ENCODE peak calls at places on chromosomes 16 and 17, in four cellular contexts. One of them, this sample, is unnamed.
A peak's percentile ranks its signal among the peaks of the same experiment; 100 is the strongest.

GRCh38 chr17:7587420-7587786 is 2.5 kb downstream of the SOX15 start:
- DNase-seq in A549: no peak
- DNase-seq in HepG2: no peak
- DNase-seq in H1: no peak
- DNase-seq in this sample: peak; percentile 48

GRCh38 chr16:49352923-49353322 is 20.7 kb upstream of the C16orf78 start:
- DNase-seq in A549: peak; percentile 23
- DNase-seq in HepG2: peak; percentile 23
- DNase-seq in H1: no peak
- DNase-seq in this sample: peak; percentile 49

GRCh38 chr16:56990407-56991286 is 1.3 kb downstream of the NLRC5 start:
- DNase-seq in A549: no peak
- DNase-seq in HepG2: no peak
- DNase-seq in H1: no peak
- DNase-seq in this sample: no peak

GRCh38 chr17:7884581-7885356 is 3.8 kb upstream of the CHD3 start:
- DNase-seq in A549: no peak
- DNase-seq in HepG2: no peak
- DNase-seq in H1: no peak
- DNase-seq in this sample: peak; percentile 64

GRCh38 chr17:48997827-48998556 is 807 bp downstream of the IGF2BP1 start:
- DNase-seq in A549: no peak
- DNase-seq in HepG2: no peak
- DNase-seq in H1: no peak
- DNase-seq in this sample: peak; percentile 70

GRCh38 chr16:69118994-69119393 is 13.4 kb downstream of the CHTF8 start:
- DNase-seq in A549: no peak
- DNase-seq in HepG2: no peak
- DNase-seq in H1: no peak
- DNase-seq in this sample: no peak

GRCh38 chr16:66290431-66290830 is 76.1 kb upstream of the CDH5 start:
- DNase-seq in A549: no peak
- DNase-seq in HepG2: no peak
- DNase-seq in H1: no peak
- DNase-seq in this sample: no peak

GRCh38 chr16:70402916-70403659 is 35.8 kb downstream of the ST3GAL2 start:
- DNase-seq in A549: no peak
- DNase-seq in HepG2: peak; percentile 44
- DNase-seq in H1: no peak
- DNase-seq in this sample: no peak

GRCh38 chr17:67942810-67943209 is 53.5 kb downstream of the C17orf58 start:
- DNase-seq in A549: peak; percentile 32
- DNase-seq in HepG2: no peak
- DNase-seq in H1: no peak
- DNase-seq in this sample: peak; percentile 39

GRCh38 chr17:57293077-57293476 is 36.8 kb downstream of the MSI2 start:
- DNase-seq in A549: no peak
- DNase-seq in HepG2: peak; percentile 92
- DNase-seq in H1: no peak
- DNase-seq in this sample: no peak

GRCh38 chr16:23999663-24000062 is 163.9 kb downstream of the PRKCB start:
- DNase-seq in A549: no peak
- DNase-seq in HepG2: no peak
- DNase-seq in H1: no peak
- DNase-seq in this sample: no peak

GRCh38 chr16:55297062-55297909 is 26.7 kb upstream of the IRX6 start:
- DNase-seq in A549: no peak
- DNase-seq in HepG2: no peak
- DNase-seq in H1: no peak
- DNase-seq in this sample: no peak

GRCh38 chr16:75068075-75068474 is 48.5 kb downstream of the LDHD start:
- DNase-seq in A549: no peak
- DNase-seq in HepG2: no peak
- DNase-seq in H1: no peak
- DNase-seq in this sample: no peak

GRCh38 chr16:17177242-17177967 is 293.4 kb downstream of the XYLT1 start:
- DNase-seq in A549: no peak
- DNase-seq in HepG2: no peak
- DNase-seq in H1: no peak
- DNase-seq in this sample: no peak

GRCh38 chr17:67532326-67532871 is 155.3 kb downstream of the PITPNC1 start:
- DNase-seq in A549: no peak
- DNase-seq in HepG2: no peak
- DNase-seq in H1: no peak
- DNase-seq in this sample: no peak

GRCh38 chr16:4531816-4532215 is 6.8 kb downstream of the CDIP1 start:
- DNase-seq in A549: no peak
- DNase-seq in HepG2: no peak
- DNase-seq in H1: no peak
- DNase-seq in this sample: no peak

GRCh38 chr16:29316673-29317237 is 89.8 kb downstream of the NPIPB11 start:
- DNase-seq in A549: no peak
- DNase-seq in HepG2: no peak
- DNase-seq in H1: no peak
- DNase-seq in this sample: no peak

GRCh38 chr17:41322264-41322902 is 6.9 kb upstream of the KRTAP17-1 start:
- DNase-seq in A549: peak; percentile 68
- DNase-seq in HepG2: peak; percentile 38
- DNase-seq in H1: no peak
- DNase-seq in this sample: peak; percentile 21

GRCh38 chr16:68885321-68885720 is 42.0 kb downstream of the TANGO6 start:
- DNase-seq in A549: no peak
- DNase-seq in HepG2: no peak
- DNase-seq in H1: no peak
- DNase-seq in this sample: no peak

GRCh38 chr16:21952040-21952792 is 945 bp upstream of the UQCRC2 start:
- DNase-seq in A549: peak; percentile 78
- DNase-seq in HepG2: peak; percentile 93
- DNase-seq in H1: no peak
- DNase-seq in this sample: peak; percentile 76

GRCh38 chr17:82309656-82310570 is 7.5 kb downstream of the CD7 start:
- DNase-seq in A549: no peak
- DNase-seq in HepG2: peak; percentile 72
- DNase-seq in H1: no peak
- DNase-seq in this sample: no peak

GRCh38 chr17:7294614-7295153 is at the start of gene YBX2:
- DNase-seq in A549: peak; percentile 89
- DNase-seq in HepG2: no peak
- DNase-seq in H1: no peak
- DNase-seq in this sample: peak; percentile 62

DNA sequence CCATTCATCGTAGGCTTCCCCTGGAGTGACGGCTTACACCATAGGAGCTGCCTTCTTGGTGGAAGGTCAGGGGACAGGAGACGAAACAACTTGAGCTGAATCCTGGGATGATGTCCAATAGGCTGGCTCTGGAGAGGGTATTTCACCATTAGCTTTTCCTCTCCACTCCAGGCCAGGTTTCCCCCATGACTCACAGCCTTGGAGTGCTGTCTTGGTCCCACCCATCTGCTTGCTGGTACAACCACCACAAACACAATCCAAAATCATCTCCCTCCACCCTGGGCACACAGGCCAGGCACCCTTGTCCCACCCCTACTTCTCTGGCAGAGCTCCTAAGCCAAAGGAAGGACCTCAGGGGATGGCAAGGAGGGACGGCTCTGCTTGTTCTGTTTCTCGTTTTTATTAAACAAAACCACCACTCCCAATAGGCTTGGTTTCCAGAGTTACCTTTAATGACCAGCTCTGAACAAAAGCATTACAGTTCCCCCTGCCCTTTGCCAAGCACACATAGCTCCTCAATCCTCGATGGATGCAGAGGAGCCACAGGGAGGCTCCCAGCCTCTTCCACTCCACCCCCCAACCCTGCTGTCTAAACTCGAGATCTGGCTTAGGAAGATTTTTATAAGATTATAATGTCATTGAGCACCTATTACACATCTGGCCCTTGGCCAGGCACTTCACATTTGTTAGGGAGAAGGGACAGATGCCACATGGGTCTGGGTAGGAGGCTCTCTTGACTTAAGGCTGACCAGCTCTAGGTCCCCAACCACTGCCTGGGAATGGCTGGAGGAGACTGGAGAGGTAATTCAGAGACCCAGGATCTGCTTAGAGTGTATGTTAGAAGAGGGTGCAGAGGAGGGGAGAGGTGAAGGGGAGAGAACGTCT is 13.3 kb downstream of the CAVIN1 start:
- DNase-seq in A549: peak; percentile 89
- DNase-seq in HepG2: no peak
- DNase-seq in H1: no peak
- DNase-seq in this sample: no peak
- TF ChIP-seq RNF2 in A549: no peak
- TF ChIP-seq RNF2 in HepG2: no peak
- TF ChIP-seq RNF2 in H1: no peak
- TF ChIP-seq RNF2 in this sample: no peak

GRCh38 chr17:75563063-75563758 is 24.4 kb upstream of the MYO15B start:
- DNase-seq in A549: no peak
- DNase-seq in HepG2: no peak
- DNase-seq in H1: no peak
- DNase-seq in this sample: no peak
- TF ChIP-seq RNF2 in A549: no peak
- TF ChIP-seq RNF2 in HepG2: no peak
- TF ChIP-seq RNF2 in H1: no peak
- TF ChIP-seq RNF2 in this sample: no peak

DNA sequence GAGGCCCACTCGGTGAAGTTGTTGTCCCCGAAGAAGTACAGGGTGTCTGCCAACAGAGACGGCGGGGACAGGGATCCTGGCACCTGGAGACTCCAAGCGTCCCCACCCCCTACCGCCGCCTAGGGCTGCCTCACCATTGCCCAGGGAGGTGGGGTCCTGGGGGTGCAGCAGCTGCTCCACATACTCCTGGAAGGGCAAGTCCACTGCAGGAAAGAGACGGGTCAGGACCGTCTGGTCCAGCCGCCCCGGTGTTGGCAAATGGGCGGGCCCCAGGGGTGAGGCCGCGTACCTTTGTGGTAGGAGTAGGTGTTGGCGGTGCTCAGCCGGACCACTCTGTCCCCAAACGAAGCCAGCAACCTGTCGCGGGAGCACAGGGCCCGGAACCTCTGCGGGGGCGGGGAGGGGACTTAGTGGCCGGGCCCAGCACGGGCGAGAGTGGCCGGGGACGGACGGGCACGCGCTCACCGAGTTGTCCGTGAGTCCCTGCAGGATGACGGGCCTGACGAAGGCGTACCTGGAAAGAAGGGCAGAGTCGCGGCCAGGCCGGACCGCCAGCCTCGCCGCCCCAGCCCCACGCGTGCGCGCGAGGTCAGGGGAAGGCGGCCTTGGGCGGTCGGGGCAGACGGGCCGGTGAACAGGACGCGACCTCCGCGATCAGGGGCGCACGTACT is 603 bp downstream of the JMJD8 start:
- DNase-seq in A549: peak; percentile 55
- DNase-seq in HepG2: no peak
- DNase-seq in H1: no peak
- DNase-seq in this sample: peak; percentile 32
- TF ChIP-seq RNF2 in A549: peak; percentile 75
- TF ChIP-seq RNF2 in HepG2: no peak
- TF ChIP-seq RNF2 in H1: no peak
- TF ChIP-seq RNF2 in this sample: no peak

GRCh38 chr16:19912445-19913305 is 28.0 kb upstream of the GPRC5B start:
- DNase-seq in A549: no peak
- DNase-seq in HepG2: no peak
- DNase-seq in H1: no peak
- DNase-seq in this sample: no peak
- TF ChIP-seq RNF2 in A549: no peak
- TF ChIP-seq RNF2 in HepG2: no peak
- TF ChIP-seq RNF2 in H1: no peak
- TF ChIP-seq RNF2 in this sample: no peak

GRCh38 chr17:37752482-37752881 is 7.6 kb upstream of the HNF1B start:
- DNase-seq in A549: peak; percentile 85
- DNase-seq in HepG2: no peak
- DNase-seq in H1: no peak
- DNase-seq in this sample: no peak
- TF ChIP-seq RNF2 in A549: no peak
- TF ChIP-seq RNF2 in HepG2: no peak
- TF ChIP-seq RNF2 in H1: no peak
- TF ChIP-seq RNF2 in this sample: no peak

DNA sequence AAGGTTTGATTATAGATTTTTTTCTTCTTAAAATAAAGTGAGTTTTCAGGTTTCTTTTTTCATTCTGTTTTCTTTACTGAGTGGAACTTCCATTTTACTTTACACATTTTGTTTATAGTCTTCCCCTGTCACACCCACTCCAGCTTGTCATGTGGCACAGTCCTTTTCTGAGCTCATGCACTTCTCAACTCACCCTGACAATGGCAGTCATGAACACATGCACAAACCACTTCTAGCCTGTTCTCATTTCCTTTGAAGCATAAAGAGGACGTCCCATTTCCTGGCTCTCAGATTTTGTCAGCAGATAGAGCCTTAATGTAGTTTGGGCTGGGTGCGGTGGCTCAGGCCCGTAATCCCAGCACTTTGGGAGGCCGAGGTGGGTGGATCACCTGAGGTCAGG is 168.0 kb downstream of the AHSP start:
- DNase-seq in A549: no peak
- DNase-seq in HepG2: no peak
- DNase-seq in H1: no peak
- DNase-seq in this sample: no peak
- TF ChIP-seq RNF2 in A549: no peak
- TF ChIP-seq RNF2 in HepG2: no peak
- TF ChIP-seq RNF2 in H1: no peak
- TF ChIP-seq RNF2 in this sample: no peak

This sample was measured in K562.